ENCODE peak calls at places on chromosomes 1 and 21, in seven cellular contexts. One of them, this sample, is unnamed.

GRCh38 chr1:108643492-108644333 is 17.2 kb downstream of the HENMT1 start:
- DNase-seq in lower lobe of right lung: no peak
- DNase-seq in T-cell: peak; percentile 52
- DNase-seq in A549: peak; percentile 63
- DNase-seq in cardiac muscle cell: peak; percentile 89
- DNase-seq in effector memory CD8-positive, alpha-beta T cell: peak; percentile 41
- DNase-seq in stimulated activated CD8-positive, alpha-beta memory T cell treated with anti-CD3 and anti-CD28 coated beads, Interleukin-2, amount 100 ng/mL, for 1 hour: peak; percentile 10
- DNase-seq in this sample: peak; percentile 11

GRCh38 chr21:41631564-41632461 is 123.9 kb upstream of the TMPRSS2 start:
- DNase-seq in lower lobe of right lung: peak; percentile 75
- DNase-seq in A549: peak; percentile 65
- DNase-seq in T-cell: no peak
- DNase-seq in stimulated activated CD8-positive, alpha-beta memory T cell treated with anti-CD3 and anti-CD28 coated beads, Interleukin-2, amount 100 ng/mL, for 1 hour: no peak
- DNase-seq in cardiac muscle cell: peak; percentile 51
- DNase-seq in effector memory CD8-positive, alpha-beta T cell: no peak
- DNase-seq in this sample: no peak

GRCh38 chr1:51344602-51345299 is 14.4 kb upstream of the TTC39A start:
- DNase-seq in stimulated activated CD8-positive, alpha-beta memory T cell treated with anti-CD3 and anti-CD28 coated beads, Interleukin-2, amount 100 ng/mL, for 1 hour: no peak
- DNase-seq in cardiac muscle cell: no peak
- DNase-seq in lower lobe of right lung: peak; percentile 75
- DNase-seq in A549: no peak
- DNase-seq in T-cell: no peak
- DNase-seq in effector memory CD8-positive, alpha-beta T cell: no peak
- DNase-seq in this sample: no peak

GRCh38 chr1:30877205-30877912 is 31.2 kb downstream of the SDC3 start:
- DNase-seq in effector memory CD8-positive, alpha-beta T cell: no peak
- DNase-seq in cardiac muscle cell: peak; percentile 96
- DNase-seq in T-cell: no peak
- DNase-seq in stimulated activated CD8-positive, alpha-beta memory T cell treated with anti-CD3 and anti-CD28 coated beads, Interleukin-2, amount 100 ng/mL, for 1 hour: no peak
- DNase-seq in A549: no peak
- DNase-seq in lower lobe of right lung: peak; percentile 81
- DNase-seq in this sample: no peak

GRCh38 chr1:41370756-41371420 is 9.7 kb downstream of the FOXO6 start:
- DNase-seq in effector memory CD8-positive, alpha-beta T cell: no peak
- DNase-seq in cardiac muscle cell: no peak
- DNase-seq in stimulated activated CD8-positive, alpha-beta memory T cell treated with anti-CD3 and anti-CD28 coated beads, Interleukin-2, amount 100 ng/mL, for 1 hour: no peak
- DNase-seq in lower lobe of right lung: no peak
- DNase-seq in A549: no peak
- DNase-seq in T-cell: no peak
- DNase-seq in this sample: no peak

GRCh38 chr1:97489834-97490233 is 431.0 kb downstream of the DPYD start:
- DNase-seq in A549: peak; percentile 46
- DNase-seq in lower lobe of right lung: no peak
- DNase-seq in effector memory CD8-positive, alpha-beta T cell: no peak
- DNase-seq in stimulated activated CD8-positive, alpha-beta memory T cell treated with anti-CD3 and anti-CD28 coated beads, Interleukin-2, amount 100 ng/mL, for 1 hour: no peak
- DNase-seq in cardiac muscle cell: peak; percentile 75
- DNase-seq in T-cell: no peak
- DNase-seq in this sample: no peak

GRCh38 chr21:44596068-44596725 is 3.9 kb upstream of the KRTAP10-6 start:
- DNase-seq in cardiac muscle cell: no peak
- DNase-seq in A549: no peak
- DNase-seq in T-cell: no peak
- DNase-seq in stimulated activated CD8-positive, alpha-beta memory T cell treated with anti-CD3 and anti-CD28 coated beads, Interleukin-2, amount 100 ng/mL, for 1 hour: no peak
- DNase-seq in effector memory CD8-positive, alpha-beta T cell: no peak
- DNase-seq in lower lobe of right lung: no peak
- DNase-seq in this sample: no peak

GRCh38 chr1:110426854-110427253 is 19.4 kb upstream of the LAMTOR5 start:
- DNase-seq in effector memory CD8-positive, alpha-beta T cell: no peak
- DNase-seq in lower lobe of right lung: no peak
- DNase-seq in stimulated activated CD8-positive, alpha-beta memory T cell treated with anti-CD3 and anti-CD28 coated beads, Interleukin-2, amount 100 ng/mL, for 1 hour: no peak
- DNase-seq in cardiac muscle cell: no peak
- DNase-seq in A549: no peak
- DNase-seq in T-cell: no peak
- DNase-seq in this sample: no peak

GRCh38 chr1:15214507-15214906 is 32.5 kb upstream of the FHAD1 start:
- DNase-seq in A549: no peak
- DNase-seq in effector memory CD8-positive, alpha-beta T cell: no peak
- DNase-seq in lower lobe of right lung: no peak
- DNase-seq in cardiac muscle cell: peak; percentile 85
- DNase-seq in stimulated activated CD8-positive, alpha-beta memory T cell treated with anti-CD3 and anti-CD28 coated beads, Interleukin-2, amount 100 ng/mL, for 1 hour: no peak
- DNase-seq in T-cell: no peak
- DNase-seq in this sample: no peak

GRCh38 chr1:233668146-233668724 is 54.3 kb downstream of the KCNK1 start:
- DNase-seq in stimulated activated CD8-positive, alpha-beta memory T cell treated with anti-CD3 and anti-CD28 coated beads, Interleukin-2, amount 100 ng/mL, for 1 hour: no peak
- DNase-seq in A549: no peak
- DNase-seq in lower lobe of right lung: no peak
- DNase-seq in effector memory CD8-positive, alpha-beta T cell: no peak
- DNase-seq in cardiac muscle cell: peak; percentile 2
- DNase-seq in T-cell: no peak
- DNase-seq in this sample: no peak

GRCh38 chr1:238738942-238739341 is 647.4 kb upstream of the CHRM3 start:
- DNase-seq in lower lobe of right lung: no peak
- DNase-seq in T-cell: no peak
- DNase-seq in stimulated activated CD8-positive, alpha-beta memory T cell treated with anti-CD3 and anti-CD28 coated beads, Interleukin-2, amount 100 ng/mL, for 1 hour: no peak
- DNase-seq in A549: no peak
- DNase-seq in cardiac muscle cell: no peak
- DNase-seq in effector memory CD8-positive, alpha-beta T cell: no peak
- DNase-seq in this sample: no peak

GRCh38 chr1:203507227-203507626 is 13.3 kb downstream of the OPTC start:
- DNase-seq in T-cell: no peak
- DNase-seq in effector memory CD8-positive, alpha-beta T cell: no peak
- DNase-seq in lower lobe of right lung: no peak
- DNase-seq in cardiac muscle cell: peak; percentile 60
- DNase-seq in A549: no peak
- DNase-seq in stimulated activated CD8-positive, alpha-beta memory T cell treated with anti-CD3 and anti-CD28 coated beads, Interleukin-2, amount 100 ng/mL, for 1 hour: no peak
- DNase-seq in this sample: no peak

GRCh38 chr1:26993237-26994019 is at the start of gene TRNP1:
- DNase-seq in stimulated activated CD8-positive, alpha-beta memory T cell treated with anti-CD3 and anti-CD28 coated beads, Interleukin-2, amount 100 ng/mL, for 1 hour: peak; percentile 20
- DNase-seq in A549: peak; percentile 91
- DNase-seq in cardiac muscle cell: peak; percentile 82
- DNase-seq in lower lobe of right lung: peak; percentile 81
- DNase-seq in effector memory CD8-positive, alpha-beta T cell: peak; percentile 51
- DNase-seq in T-cell: peak; percentile 46
- DNase-seq in this sample: peak; percentile 67

GRCh38 chr1:27342778-27343638 is 1.2 kb downstream of the SYTL1 start:
- DNase-seq in lower lobe of right lung: peak; percentile 82
- DNase-seq in effector memory CD8-positive, alpha-beta T cell: peak; percentile 81
- DNase-seq in cardiac muscle cell: no peak
- DNase-seq in T-cell: peak; percentile 78
- DNase-seq in A549: no peak
- DNase-seq in stimulated activated CD8-positive, alpha-beta memory T cell treated with anti-CD3 and anti-CD28 coated beads, Interleukin-2, amount 100 ng/mL, for 1 hour: peak; percentile 44
- DNase-seq in this sample: peak; percentile 12

GRCh38 chr1:10637833-10638558 is 158.4 kb downstream of the CASZ1 start:
- DNase-seq in stimulated activated CD8-positive, alpha-beta memory T cell treated with anti-CD3 and anti-CD28 coated beads, Interleukin-2, amount 100 ng/mL, for 1 hour: no peak
- DNase-seq in T-cell: peak; percentile 6
- DNase-seq in A549: no peak
- DNase-seq in cardiac muscle cell: no peak
- DNase-seq in lower lobe of right lung: no peak
- DNase-seq in effector memory CD8-positive, alpha-beta T cell: no peak
- DNase-seq in this sample: no peak

GRCh38 chr21:25412090-25412489 is 195.2 kb downstream of the MRPL39 start:
- DNase-seq in T-cell: no peak
- DNase-seq in cardiac muscle cell: no peak
- DNase-seq in stimulated activated CD8-positive, alpha-beta memory T cell treated with anti-CD3 and anti-CD28 coated beads, Interleukin-2, amount 100 ng/mL, for 1 hour: no peak
- DNase-seq in effector memory CD8-positive, alpha-beta T cell: no peak
- DNase-seq in lower lobe of right lung: no peak
- DNase-seq in A549: no peak
- DNase-seq in this sample: no peak

GRCh38 chr1:966135-966602 is at the start of gene PLEKHN1:
- DNase-seq in effector memory CD8-positive, alpha-beta T cell: no peak
- DNase-seq in stimulated activated CD8-positive, alpha-beta memory T cell treated with anti-CD3 and anti-CD28 coated beads, Interleukin-2, amount 100 ng/mL, for 1 hour: no peak
- DNase-seq in A549: peak; percentile 59
- DNase-seq in lower lobe of right lung: no peak
- DNase-seq in T-cell: no peak
- DNase-seq in cardiac muscle cell: peak; percentile 33
- DNase-seq in this sample: no peak

GRCh38 chr1:179091691-179092165 is 9.9 kb downstream of the TOR3A start:
- DNase-seq in A549: peak; percentile 44
- DNase-seq in stimulated activated CD8-positive, alpha-beta memory T cell treated with anti-CD3 and anti-CD28 coated beads, Interleukin-2, amount 100 ng/mL, for 1 hour: no peak
- DNase-seq in effector memory CD8-positive, alpha-beta T cell: no peak
- DNase-seq in T-cell: no peak
- DNase-seq in cardiac muscle cell: peak; percentile 90
- DNase-seq in lower lobe of right lung: peak; percentile 56
- DNase-seq in this sample: no peak

GRCh38 chr1:116881879-116882520 is 27.7 kb upstream of the PTGFRN start:
- DNase-seq in lower lobe of right lung: peak; percentile 55
- DNase-seq in T-cell: peak; percentile 8
- DNase-seq in stimulated activated CD8-positive, alpha-beta memory T cell treated with anti-CD3 and anti-CD28 coated beads, Interleukin-2, amount 100 ng/mL, for 1 hour: no peak
- DNase-seq in effector memory CD8-positive, alpha-beta T cell: peak; percentile 7
- DNase-seq in A549: peak; percentile 36
- DNase-seq in cardiac muscle cell: peak; percentile 98
- DNase-seq in this sample: no peak

GRCh38 chr1:61241411-61241838 is 159.1 kb downstream of the NFIA start:
- DNase-seq in stimulated activated CD8-positive, alpha-beta memory T cell treated with anti-CD3 and anti-CD28 coated beads, Interleukin-2, amount 100 ng/mL, for 1 hour: no peak
- DNase-seq in cardiac muscle cell: peak; percentile 45
- DNase-seq in A549: no peak
- DNase-seq in T-cell: no peak
- DNase-seq in lower lobe of right lung: no peak
- DNase-seq in effector memory CD8-positive, alpha-beta T cell: no peak
- DNase-seq in this sample: no peak

GRCh38 chr1:98555814-98556213 is 105.7 kb upstream of the SNX7 start:
- DNase-seq in A549: no peak
- DNase-seq in stimulated activated CD8-positive, alpha-beta memory T cell treated with anti-CD3 and anti-CD28 coated beads, Interleukin-2, amount 100 ng/mL, for 1 hour: no peak
- DNase-seq in effector memory CD8-positive, alpha-beta T cell: no peak
- DNase-seq in T-cell: no peak
- DNase-seq in lower lobe of right lung: no peak
- DNase-seq in cardiac muscle cell: no peak
- DNase-seq in this sample: no peak

GRCh38 chr1:64072089-64072835 is 131.2 kb upstream of the UBE2U start:
- DNase-seq in T-cell: no peak
- DNase-seq in A549: peak; percentile 14
- DNase-seq in cardiac muscle cell: peak; percentile 48
- DNase-seq in stimulated activated CD8-positive, alpha-beta memory T cell treated with anti-CD3 and anti-CD28 coated beads, Interleukin-2, amount 100 ng/mL, for 1 hour: no peak
- DNase-seq in lower lobe of right lung: no peak
- DNase-seq in effector memory CD8-positive, alpha-beta T cell: no peak
- DNase-seq in this sample: no peak

GRCh38 chr21:34989337-34990151 is 59.6 kb downstream of the RUNX1 start:
- DNase-seq in stimulated activated CD8-positive, alpha-beta memory T cell treated with anti-CD3 and anti-CD28 coated beads, Interleukin-2, amount 100 ng/mL, for 1 hour: no peak
- DNase-seq in lower lobe of right lung: no peak
- DNase-seq in A549: no peak
- DNase-seq in cardiac muscle cell: no peak
- DNase-seq in effector memory CD8-positive, alpha-beta T cell: no peak
- DNase-seq in T-cell: no peak
- DNase-seq in this sample: no peak